ENCODE peak calls at places on chromosomes 5 and 9, in five cellular contexts. One of them, this sample, is unnamed.

GRCh38 chr5:109589983-109590382 is 99.7 kb upstream of the MAN2A1 start:
- DNase-seq in HepG2: no peak
- DNase-seq in H1: no peak
- DNase-seq in SK-N-SH: no peak
- DNase-seq in HCT116: no peak
- DNase-seq in this sample: no peak

GRCh38 chr5:44506561-44506960 is 117.3 kb upstream of the FGF10 start:
- DNase-seq in HCT116: no peak
- DNase-seq in H1: no peak
- DNase-seq in SK-N-SH: no peak
- DNase-seq in HepG2: no peak
- DNase-seq in this sample: no peak

GRCh38 chr5:173727839-173728778 is 111.7 kb upstream of the BOD1 start:
- DNase-seq in SK-N-SH: no peak
- DNase-seq in HCT116: no peak
- DNase-seq in HepG2: peak; percentile 70
- DNase-seq in H1: no peak
- DNase-seq in this sample: no peak

GRCh38 chr9:13721481-13722235 is 442.2 kb upstream of the MPDZ start:
- DNase-seq in SK-N-SH: no peak
- DNase-seq in HCT116: no peak
- DNase-seq in HepG2: no peak
- DNase-seq in H1: no peak
- DNase-seq in this sample: no peak

GRCh38 chr9:113616716-113617496 is 153.4 kb downstream of the RGS3 start:
- DNase-seq in HepG2: no peak
- DNase-seq in H1: no peak
- DNase-seq in HCT116: no peak
- DNase-seq in SK-N-SH: no peak
- DNase-seq in this sample: no peak

GRCh38 chr5:167902298-167902697 is 389.1 kb upstream of the WWC1 start:
- DNase-seq in SK-N-SH: no peak
- DNase-seq in HCT116: no peak
- DNase-seq in H1: no peak
- DNase-seq in HepG2: no peak
- DNase-seq in this sample: no peak

GRCh38 chr5:73945505-73945904 is 319.5 kb downstream of the ARHGEF28 start:
- DNase-seq in HepG2: no peak
- DNase-seq in SK-N-SH: no peak
- DNase-seq in H1: no peak
- DNase-seq in HCT116: no peak
- DNase-seq in this sample: peak; percentile 9

GRCh38 chr5:132103969-132104391 is 30.4 kb downstream of the CSF2 start:
- DNase-seq in SK-N-SH: no peak
- DNase-seq in HCT116: no peak
- DNase-seq in H1: no peak
- DNase-seq in HepG2: no peak
- DNase-seq in this sample: no peak

GRCh38 chr5:51382759-51383493 is at the start of gene ISL1:
- DNase-seq in HCT116: peak; percentile 57
- DNase-seq in H1: no peak
- DNase-seq in HepG2: no peak
- DNase-seq in SK-N-SH: peak; percentile 88
- DNase-seq in this sample: no peak

GRCh38 chr5:134143964-134144941 is 29.8 kb downstream of the TCF7 start:
- DNase-seq in HCT116: no peak
- DNase-seq in SK-N-SH: no peak
- DNase-seq in HepG2: no peak
- DNase-seq in H1: no peak
- DNase-seq in this sample: peak; percentile 49

GRCh38 chr5:74934949-74935751 is 69.0 kb upstream of the FAM169A start:
- DNase-seq in HepG2: peak; percentile 46
- DNase-seq in HCT116: peak; percentile 38
- DNase-seq in H1: no peak
- DNase-seq in SK-N-SH: no peak
- DNase-seq in this sample: peak; percentile 33

GRCh38 chr5:62134811-62135210 is 171.2 kb upstream of the KIF2A start:
- DNase-seq in HCT116: no peak
- DNase-seq in HepG2: no peak
- DNase-seq in H1: no peak
- DNase-seq in SK-N-SH: no peak
- DNase-seq in this sample: no peak

GRCh38 chr9:118058227-118058626 is 354.0 kb downstream of the TLR4 start:
- DNase-seq in SK-N-SH: no peak
- DNase-seq in HepG2: no peak
- DNase-seq in HCT116: no peak
- DNase-seq in H1: no peak
- DNase-seq in this sample: no peak

GRCh38 chr5:71907589-71908145 is 188.6 kb downstream of the CARTPT start:
- DNase-seq in H1: no peak
- DNase-seq in HepG2: no peak
- DNase-seq in SK-N-SH: no peak
- DNase-seq in HCT116: no peak
- DNase-seq in this sample: no peak

GRCh38 chr9:136312436-136312835 is 8.5 kb upstream of the CCDC187 start:
- DNase-seq in HCT116: no peak
- DNase-seq in SK-N-SH: peak; percentile 92
- DNase-seq in HepG2: no peak
- DNase-seq in H1: no peak
- DNase-seq in this sample: peak; percentile 67

GRCh38 chr9:110543631-110544051 is 35.9 kb downstream of the SVEP1 start:
- DNase-seq in H1: no peak
- DNase-seq in HCT116: no peak
- DNase-seq in SK-N-SH: no peak
- DNase-seq in HepG2: no peak
- DNase-seq in this sample: no peak

GRCh38 chr5:88287846-88288588 is 19.4 kb upstream of the TMEM161B start:
- DNase-seq in H1: no peak
- DNase-seq in HepG2: no peak
- DNase-seq in SK-N-SH: no peak
- DNase-seq in HCT116: no peak
- DNase-seq in this sample: no peak

GRCh38 chr5:132215329-132215728 is 12.3 kb downstream of the P4HA2 start:
- DNase-seq in HepG2: no peak
- DNase-seq in H1: no peak
- DNase-seq in HCT116: no peak
- DNase-seq in SK-N-SH: peak; percentile 81
- DNase-seq in this sample: no peak

GRCh38 chr5:100623719-100624118 is 88.5 kb downstream of the FAM174A start:
- DNase-seq in H1: no peak
- DNase-seq in SK-N-SH: no peak
- DNase-seq in HCT116: no peak
- DNase-seq in HepG2: no peak
- DNase-seq in this sample: peak; percentile 58

GRCh38 chr5:140228364-140228837 is 53.4 kb downstream of the CYSTM1 start:
- DNase-seq in SK-N-SH: no peak
- DNase-seq in HCT116: no peak
- DNase-seq in H1: no peak
- DNase-seq in HepG2: no peak
- DNase-seq in this sample: no peak

GRCh38 chr9:127185931-127186781 is 63.7 kb upstream of the ANGPTL2 start:
- DNase-seq in HCT116: no peak
- DNase-seq in SK-N-SH: peak; percentile 44
- DNase-seq in HepG2: peak; percentile 20
- DNase-seq in H1: no peak
- DNase-seq in this sample: no peak

GRCh38 chr9:126211441-126212074 is 115.1 kb upstream of the MVB12B start:
- DNase-seq in HepG2: no peak
- DNase-seq in HCT116: no peak
- DNase-seq in SK-N-SH: no peak
- DNase-seq in H1: no peak
- DNase-seq in this sample: no peak

GRCh38 chr9:111974092-111974681 is 77.6 kb downstream of the UGCG start:
- DNase-seq in HCT116: no peak
- DNase-seq in HepG2: no peak
- DNase-seq in SK-N-SH: no peak
- DNase-seq in H1: no peak
- DNase-seq in this sample: peak; percentile 66

GRCh38 chr9:122562134-122562760 is 9.3 kb downstream of the OR1N2 start:
- DNase-seq in SK-N-SH: no peak
- DNase-seq in HepG2: no peak
- DNase-seq in H1: no peak
- DNase-seq in HCT116: no peak
- DNase-seq in this sample: no peak

GRCh38 chr5:69450116-69450515 is 35.2 kb downstream of the MARVELD2 start:
- DNase-seq in SK-N-SH: no peak
- DNase-seq in H1: no peak
- DNase-seq in HCT116: peak; percentile 42
- DNase-seq in HepG2: no peak
- DNase-seq in this sample: no peak

GRCh38 chr5:6736106-6736505 is 22.9 kb downstream of the TENT4A start:
- DNase-seq in HepG2: no peak
- DNase-seq in HCT116: no peak
- DNase-seq in H1: no peak
- DNase-seq in SK-N-SH: no peak
- DNase-seq in this sample: no peak

GRCh38 chr5:116563909-116564308 is 10.7 kb downstream of the SEMA6A start:
- DNase-seq in H1: no peak
- DNase-seq in SK-N-SH: no peak
- DNase-seq in HCT116: no peak
- DNase-seq in HepG2: no peak
- DNase-seq in this sample: no peak

DNA sequence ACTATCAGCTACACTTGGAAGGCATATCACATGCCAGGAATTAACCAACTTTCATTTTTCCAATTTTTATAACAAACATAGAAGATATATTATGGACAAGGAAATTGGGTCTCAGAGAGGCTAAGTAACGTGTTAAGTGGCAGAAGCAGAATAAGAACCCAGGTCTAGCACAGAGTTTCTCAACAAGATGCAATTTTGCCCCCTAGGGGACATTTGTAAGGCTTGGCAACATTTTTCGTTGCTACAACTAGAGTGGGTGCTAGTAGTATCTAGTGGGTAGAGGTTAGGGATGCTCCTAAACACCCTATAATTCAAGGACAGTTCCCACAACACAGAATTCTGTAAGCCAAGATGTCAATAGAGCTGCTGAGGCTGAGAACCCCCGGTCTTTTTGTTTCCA is 180.6 kb downstream of the SNCAIP start:
- DNase-seq in H1: no peak
- DNase-seq in SK-N-SH: peak; percentile 15
- DNase-seq in HCT116: peak; percentile 24
- DNase-seq in HepG2: no peak
- DNase-seq in this sample: peak; percentile 60
- TF ChIP-seq JUND in H1: no peak
- TF ChIP-seq JUND in SK-N-SH: no peak
- TF ChIP-seq JUND in HCT116: no peak
- TF ChIP-seq JUND in HepG2: no peak
- TF ChIP-seq JUND in this sample: no peak

DNA sequence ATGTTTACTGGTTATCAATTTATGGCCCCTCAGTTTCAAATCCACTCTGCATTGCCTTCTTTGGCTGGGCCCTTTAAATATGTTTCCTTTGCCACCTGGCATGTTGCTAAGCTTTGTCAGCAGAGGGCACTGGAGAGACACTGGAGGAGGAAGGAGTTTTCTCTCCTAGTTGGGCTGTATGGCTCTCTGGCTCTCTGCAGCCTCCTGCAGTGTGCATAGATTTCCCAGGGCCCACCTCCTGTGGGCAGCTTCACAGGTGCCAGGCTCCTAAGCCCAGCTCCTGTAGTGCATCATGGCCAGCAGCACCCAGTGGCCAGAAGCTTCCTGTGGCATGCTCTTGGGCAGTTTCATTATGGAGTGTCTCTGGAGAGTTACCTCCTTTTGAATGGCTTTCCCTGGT is 23.3 kb downstream of the CAVIN4 start:
- DNase-seq in SK-N-SH: peak; percentile 52
- DNase-seq in HCT116: peak; percentile 61
- DNase-seq in H1: no peak
- DNase-seq in HepG2: peak; percentile 69
- DNase-seq in this sample: peak; percentile 74
- TF ChIP-seq JUND in SK-N-SH: no peak
- TF ChIP-seq JUND in HCT116: no peak
- TF ChIP-seq JUND in H1: no peak
- TF ChIP-seq JUND in HepG2: no peak
- TF ChIP-seq JUND in this sample: no peak

GRCh38 chr9:108186996-108187395 is 668.8 kb downstream of the ACTL7B start:
- DNase-seq in H1: no peak
- DNase-seq in HepG2: no peak
- DNase-seq in HCT116: no peak
- DNase-seq in SK-N-SH: no peak
- DNase-seq in this sample: no peak
- TF ChIP-seq JUND in H1: no peak
- TF ChIP-seq JUND in HepG2: no peak
- TF ChIP-seq JUND in HCT116: no peak
- TF ChIP-seq JUND in SK-N-SH: no peak
- TF ChIP-seq JUND in this sample: no peak

GRCh38 chr5:158195811-158196210 is 336.9 kb upstream of the CLINT1 start:
- DNase-seq in HepG2: no peak
- DNase-seq in HCT116: no peak
- DNase-seq in SK-N-SH: no peak
- DNase-seq in H1: no peak
- DNase-seq in this sample: no peak

GRCh38 chr5:158198636-158199035 is 339.7 kb upstream of the CLINT1 start:
- DNase-seq in HepG2: no peak
- DNase-seq in SK-N-SH: no peak
- DNase-seq in H1: no peak
- DNase-seq in HCT116: no peak
- DNase-seq in this sample: no peak

GRCh38 chr5:158194561-158194961 is 335.6 kb upstream of the CLINT1 start:
- DNase-seq in H1: no peak
- DNase-seq in HCT116: no peak
- DNase-seq in SK-N-SH: no peak
- DNase-seq in HepG2: no peak
- DNase-seq in this sample: no peak
- TF ChIP-seq JUND in H1: no peak
- TF ChIP-seq JUND in HCT116: no peak
- TF ChIP-seq JUND in SK-N-SH: no peak
- TF ChIP-seq JUND in HepG2: no peak
- TF ChIP-seq JUND in this sample: no peak

DNA sequence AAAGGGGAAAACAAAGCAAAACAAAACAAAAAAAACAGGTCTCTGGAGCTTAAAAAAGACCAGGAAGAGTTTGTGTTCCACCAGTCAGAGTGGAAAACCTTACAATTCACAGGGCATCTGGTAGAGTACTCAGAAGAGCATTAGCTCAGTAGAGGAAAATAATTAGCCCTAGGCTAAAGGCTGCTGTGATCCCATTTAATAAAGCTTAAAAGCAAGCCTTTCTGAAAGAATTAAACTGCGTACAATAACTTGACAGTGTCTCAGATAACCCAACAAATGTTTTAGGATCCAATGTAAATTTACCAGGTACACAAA is 7.3 kb downstream of the ECM2 start:
- DNase-seq in SK-N-SH: peak; percentile 25
- DNase-seq in HCT116: no peak
- DNase-seq in HepG2: no peak
- DNase-seq in H1: no peak
- DNase-seq in this sample: no peak
- TF ChIP-seq JUND in SK-N-SH: no peak
- TF ChIP-seq JUND in HCT116: no peak
- TF ChIP-seq JUND in HepG2: no peak
- TF ChIP-seq JUND in H1: no peak
- TF ChIP-seq JUND in this sample: no peak

GRCh38 chr9:37897665-37898064 is 6.3 kb downstream of the SLC25A51 start:
- DNase-seq in HCT116: no peak
- DNase-seq in SK-N-SH: no peak
- DNase-seq in H1: no peak
- DNase-seq in HepG2: no peak
- DNase-seq in this sample: no peak
- TF ChIP-seq JUND in HCT116: no peak
- TF ChIP-seq JUND in SK-N-SH: no peak
- TF ChIP-seq JUND in H1: no peak
- TF ChIP-seq JUND in HepG2: no peak
- TF ChIP-seq JUND in this sample: no peak